ENCODE peak calls at places on chromosome 13, in seven cellular contexts. K is pancreas, T is BE2C, A is body of pancreas, P is brain microvascular endothelial cell, X is HFFc6, R is adrenal gland. Z is an unnamed sample.
A peak's percentile ranks its signal among the peaks of the same experiment; 100 is the strongest.

GRCh38 chr13:36082396-36082795 is 48.8 kb downstream of the DCLK1 start:
- DNase-seq in K (no peak), X (no peak), P (no peak), T (no peak), A (no peak), R (no peak), Z (no peak)

GRCh38 chr13:31328549-31329229 is 128.9 kb downstream of the B3GLCT start:
- DNase-seq in T (no peak), A (no peak), R (no peak), X (no peak), P (peak; percentile 4), K (no peak), Z (no peak)

GRCh38 chr13:99548448-99548847 is 47.2 kb downstream of the TM9SF2 start:
- DNase-seq in T (no peak), P (no peak), K (no peak), R (no peak), X (no peak), A (no peak), Z (no peak)

GRCh38 chr13:61880576-61881283 is 465.1 kb upstream of the PCDH20 start:
- DNase-seq in A (peak; percentile 15), X (no peak), K (no peak), P (no peak), R (no peak), T (peak; percentile 32), Z (no peak)

GRCh38 chr13:21736926-21737325 is 66.1 kb downstream of the FGF9 start:
- DNase-seq in A (no peak), K (no peak), P (no peak), T (no peak), R (no peak), X (no peak), Z (no peak)

GRCh38 chr13:34748561-34748960 is 193.5 kb upstream of the NBEA start:
- DNase-seq in X (no peak), K (no peak), A (no peak), T (no peak), R (no peak), P (no peak), Z (no peak)

GRCh38 chr13:48222358-48223015 is 10.5 kb upstream of the ITM2B start:
- DNase-seq in P (no peak), R (no peak), T (no peak), A (no peak), X (no peak), K (no peak), Z (no peak)

GRCh38 chr13:84605927-84606326 is 723.7 kb upstream of the SLITRK1 start:
- DNase-seq in K (no peak), T (no peak), R (no peak), P (no peak), A (no peak), X (no peak), Z (no peak)

GRCh38 chr13:101618440-101619187 is 166.1 kb downstream of the ITGBL1 start:
- DNase-seq in R (no peak), T (no peak), X (no peak), K (no peak), A (no peak), P (no peak), Z (no peak)

GRCh38 chr13:25114220-25114619 is 18.3 kb downstream of the PABPC3 start:
- DNase-seq in R (peak; percentile 68), K (peak; percentile 76), P (peak; percentile 81), T (peak; percentile 71), A (peak; percentile 77), X (peak; percentile 77), Z (peak; percentile 83)

GRCh38 chr13:23711355-23711754 is 141.1 kb downstream of the TNFRSF19 start:
- DNase-seq in P (no peak), A (no peak), K (no peak), R (no peak), X (no peak), T (no peak), Z (no peak)

GRCh38 chr13:33281951-33282595 is 3.5 kb downstream of the STARD13 start:
- DNase-seq in P (peak; percentile 58), K (no peak), A (no peak), R (no peak), T (no peak), X (peak; percentile 88), Z (no peak)

DNA sequence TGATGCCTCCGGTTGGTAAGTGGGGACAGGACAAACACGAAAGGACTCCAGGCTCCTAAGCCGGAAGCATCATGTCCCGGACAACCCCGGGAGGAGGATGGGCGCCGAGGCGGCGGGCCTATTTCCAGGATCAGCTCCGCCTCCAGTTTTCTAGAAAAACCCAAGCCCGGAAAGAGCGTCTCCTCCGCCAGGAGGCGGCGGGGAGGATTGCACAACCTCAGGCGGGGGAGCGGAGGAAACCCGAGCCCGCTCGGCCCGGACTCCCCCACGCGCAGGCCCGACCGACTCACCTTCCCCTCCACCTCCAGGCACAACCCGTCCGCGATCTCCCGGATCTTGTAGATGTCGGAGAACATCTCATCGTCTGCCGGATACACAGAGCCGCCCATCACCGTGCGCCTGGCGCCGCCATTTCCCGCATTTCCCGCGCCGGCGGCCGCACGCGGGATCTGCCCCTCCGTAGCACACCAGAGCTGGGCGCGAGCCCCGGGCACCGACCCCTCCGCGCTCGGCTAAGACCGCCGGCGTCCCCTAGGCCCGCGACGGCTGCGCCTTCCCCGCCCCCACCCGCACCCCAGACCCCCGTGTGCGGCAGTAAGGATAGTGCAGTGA is 455 bp downstream of the TPT1 start:
- DNase-seq in K (peak; percentile 93), R (peak; percentile 94), X (peak; percentile 87), P (peak; percentile 82), A (peak; percentile 89), T (peak; percentile 89), Z (peak; percentile 85)
- TF ChIP-seq CTCF in K (peak; percentile 41), R (peak; percentile 73), X (peak; percentile 74), P (peak; percentile 69), A (no peak), T (peak; percentile 58), Z (peak; percentile 67)

GRCh38 chr13:78131811-78132210 is 213.2 kb upstream of the EDNRB start:
- DNase-seq in R (no peak), P (no peak), A (no peak), T (no peak), K (no peak), X (no peak), Z (no peak)
- TF ChIP-seq CTCF in R (no peak), P (peak; percentile 56), A (no peak), T (peak; percentile 37), K (no peak), X (peak; percentile 76), Z (no peak)

DNA sequence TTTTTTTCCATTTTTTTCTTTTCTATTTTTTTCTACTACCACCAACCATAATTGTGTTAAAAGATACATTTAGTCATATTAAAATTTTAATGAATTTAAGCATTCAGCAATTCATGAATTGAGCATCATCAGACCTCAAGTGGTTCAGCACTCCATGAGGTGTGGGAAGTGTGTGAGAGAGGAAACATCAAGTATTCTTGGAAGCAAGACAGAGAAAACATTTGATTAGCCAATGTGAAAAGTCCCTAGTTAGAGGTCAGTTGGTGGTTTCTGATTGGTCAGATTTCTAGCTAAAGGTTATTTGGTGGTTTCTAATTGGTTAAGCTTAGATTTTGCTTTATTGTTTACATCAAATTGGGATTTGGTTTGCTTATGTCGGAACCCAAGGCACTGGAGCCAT is 134.7 kb downstream of the KLF5 start:
- DNase-seq in P (no peak), X (no peak), K (no peak), T (no peak), A (no peak), R (no peak), Z (no peak)
- TF ChIP-seq CTCF in P (no peak), X (no peak), K (no peak), T (no peak), A (no peak), R (no peak), Z (no peak)

GRCh38 chr13:67619346-67619745 is 389.2 kb upstream of the PCDH9 start:
- DNase-seq in K (no peak), R (no peak), A (no peak), T (no peak), X (no peak), P (peak; percentile 55), Z (no peak)

GRCh38 chr13:67614577-67614976 is 384.4 kb upstream of the PCDH9 start:
- DNase-seq in X (no peak), K (no peak), A (no peak), R (no peak), T (no peak), P (no peak), Z (no peak)

GRCh38 chr13:67619987-67620386 is 389.9 kb upstream of the PCDH9 start:
- DNase-seq in T (no peak), X (no peak), A (no peak), P (peak; percentile 42), R (no peak), K (no peak), Z (no peak)

GRCh38 chr13:67614013-67614412 is 383.9 kb upstream of the PCDH9 start:
- DNase-seq in K (no peak), T (no peak), X (no peak), P (no peak), A (no peak), R (no peak), Z (no peak)
- TF ChIP-seq CTCF in K (no peak), T (no peak), X (no peak), P (no peak), A (no peak), R (no peak), Z (no peak)

DNA sequence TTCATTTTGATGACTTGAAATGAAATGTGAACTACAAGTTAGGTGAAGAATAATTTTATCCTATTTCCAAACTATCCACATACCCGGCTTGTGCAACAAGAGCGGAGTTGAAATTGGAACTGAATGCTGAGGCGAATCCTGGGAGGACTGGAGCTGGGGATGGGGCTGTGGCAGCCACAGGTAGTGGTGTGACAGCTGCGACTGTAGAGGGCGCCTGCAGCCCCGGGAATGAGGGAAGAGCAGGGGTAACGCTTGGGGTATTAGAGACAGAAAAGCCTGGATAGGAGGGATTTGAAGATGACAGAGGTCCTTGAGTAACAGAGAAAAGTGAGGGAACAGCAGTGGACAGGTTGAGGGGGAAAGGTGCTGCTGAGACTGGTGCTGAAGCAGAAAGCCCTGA is 22.0 kb upstream of the STOML3 start:
- DNase-seq in R (no peak), A (no peak), K (no peak), T (no peak), P (no peak), X (no peak), Z (peak; percentile 22)
- TF ChIP-seq CTCF in R (no peak), A (no peak), K (no peak), T (peak; percentile 49), P (peak; percentile 42), X (peak; percentile 22), Z (no peak)

GRCh38 chr13:93248627-93249047 is 22.0 kb downstream of the GPC6 start:
- DNase-seq in P (peak; percentile 63), X (peak; percentile 27), A (peak; percentile 85), K (peak; percentile 75), R (no peak), T (peak; percentile 83), Z (peak; percentile 74)
- TF ChIP-seq CTCF in P (peak; percentile 80), X (peak; percentile 50), A (peak; percentile 13), K (peak; percentile 49), R (no peak), T (peak; percentile 96), Z (peak; percentile 28)

GRCh38 chr13:98541701-98542203 is 35.2 kb downstream of the STK24 start:
- DNase-seq in R (no peak), A (no peak), K (no peak), T (peak; percentile 35), P (no peak), X (peak; percentile 40), Z (no peak)
- TF ChIP-seq CTCF in R (no peak), A (no peak), K (no peak), T (peak; percentile 17), P (peak; percentile 21), X (peak; percentile 57), Z (no peak)

DNA sequence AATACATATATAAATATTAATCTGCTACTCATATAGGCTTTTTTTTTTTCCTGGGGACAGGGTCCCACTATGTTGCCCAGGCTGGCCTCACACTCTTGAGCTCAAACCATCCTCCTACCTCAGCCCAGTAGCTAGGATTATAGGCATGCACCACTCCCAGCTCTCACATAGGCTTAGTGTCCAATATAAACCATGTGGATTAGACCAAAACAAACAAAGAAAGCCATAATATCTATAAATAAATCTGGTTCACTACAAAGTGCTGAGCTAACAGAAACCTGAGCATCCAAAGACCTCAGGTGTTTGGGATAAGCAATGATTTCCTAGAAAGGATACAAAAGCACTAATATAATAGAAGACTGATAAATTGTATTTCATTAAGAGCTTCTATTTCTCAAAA is 26.0 kb downstream of the TBC1D4 start:
- DNase-seq in R (no peak), K (no peak), P (no peak), T (no peak), A (no peak), X (no peak), Z (no peak)
- TF ChIP-seq CTCF in R (no peak), K (no peak), P (no peak), T (no peak), A (no peak), X (no peak), Z (no peak)